ENCODE peak calls at places on chromosome 12, in six cellular contexts. N is lower leg skin; A is mesendoderm; U is neural progenitor cell; R is AG04449; O is naive thymus-derived CD4-positive, alpha-beta T cell. H is an unnamed sample.

GRCh38 chr12:96981053-96981452 is 74.0 kb downstream of the NEDD1 start:
- DNase-seq in N (no peak), O (no peak), A (peak), R (peak), U (no peak), H (no peak)

GRCh38 chr12:92312463-92312970 is 166.9 kb upstream of the BTG1 start:
- DNase-seq in R (no peak), N (no peak), U (no peak), O (no peak), A (no peak), H (no peak)

GRCh38 chr12:107912421-107913004 is 138.0 kb downstream of the ASCL4 start:
- DNase-seq in U (peak), R (no peak), A (peak), O (peak), N (peak), H (peak)

GRCh38 chr12:1607940-1608782 is 13.8 kb upstream of the FBXL14 start:
- DNase-seq in A (no peak), O (no peak), R (no peak), U (no peak), N (no peak), H (no peak)

GRCh38 chr12:88870000-88870737 is 289.9 kb upstream of the KITLG start:
- DNase-seq in O (no peak), R (no peak), N (no peak), A (no peak), U (no peak), H (no peak)

GRCh38 chr12:131222271-131223139 is 268.8 kb downstream of the ADGRD1 start:
- DNase-seq in R (no peak), O (no peak), U (peak), A (no peak), N (no peak), H (peak)

GRCh38 chr12:113339540-113339939 is 4.6 kb upstream of the SLC8B1 start:
- DNase-seq in U (no peak), O (no peak), N (no peak), A (no peak), R (no peak), H (no peak)

GRCh38 chr12:12877145-12877544 is 14.2 kb upstream of the GPRC5A start:
- DNase-seq in N (no peak), A (no peak), R (no peak), O (no peak), U (no peak), H (no peak)

GRCh38 chr12:105843989-105844768 is 294.6 kb downstream of the NUAK1 start:
- DNase-seq in U (no peak), A (no peak), R (peak), N (peak), O (no peak), H (no peak)

GRCh38 chr12:116236986-116237385 is 40.5 kb downstream of the MED13L start:
- DNase-seq in U (peak), N (no peak), O (no peak), R (no peak), A (no peak), H (no peak)

GRCh38 chr12:113958108-113958507 is 8.0 kb downstream of the RBM19 start:
- DNase-seq in O (no peak), A (no peak), R (no peak), N (no peak), U (no peak), H (no peak)

GRCh38 chr12:118841588-118841987 is 139.8 kb upstream of the SRRM4 start:
- DNase-seq in U (peak), O (no peak), R (no peak), A (no peak), N (no peak), H (no peak)

GRCh38 chr12:27703720-27704452 is 6.7 kb upstream of the MRPS35 start:
- DNase-seq in R (peak), U (peak), A (peak), O (peak), N (peak), H (peak)

GRCh38 chr12:67415473-67415872 is 146.3 kb downstream of the CAND1 start:
- DNase-seq in R (no peak), O (no peak), A (peak), U (peak), N (no peak), H (peak)

GRCh38 chr12:1933342-1933992 is 15.0 kb upstream of the CACNA2D4 start:
- DNase-seq in R (no peak), A (no peak), U (peak), N (no peak), O (no peak), H (no peak)

GRCh38 chr12:131803995-131804521 is 24.1 kb upstream of the MMP17 start:
- DNase-seq in N (no peak), R (no peak), U (no peak), O (no peak), A (no peak), H (no peak)

GRCh38 chr12:111893287-111893686 is 51.3 kb downstream of the MAPKAPK5 start:
- DNase-seq in N (no peak), U (no peak), A (no peak), O (no peak), R (no peak), H (no peak)

GRCh38 chr12:14408208-14408607 is 42.7 kb downstream of the ATF7IP start:
- DNase-seq in U (no peak), A (peak), R (no peak), N (no peak), O (no peak), H (no peak)

GRCh38 chr12:123801573-123802178 is 39.6 kb downstream of the DNAH10 start:
- DNase-seq in U (no peak), R (no peak), N (no peak), A (peak), O (no peak), H (no peak)

GRCh38 chr12:93979189-93979588 is 169.2 kb upstream of the PLXNC1 start:
- DNase-seq in N (no peak), R (no peak), U (no peak), O (no peak), A (peak), H (peak)

GRCh38 chr12:116459921-116460666 is 99.1 kb upstream of the MAP1LC3B2 start:
- DNase-seq in N (no peak), R (no peak), A (no peak), U (no peak), O (no peak), H (no peak)

GRCh38 chr12:93020225-93020997 is 91.3 kb upstream of the EEA1 start:
- DNase-seq in U (no peak), A (peak), R (no peak), N (no peak), O (no peak), H (no peak)

GRCh38 chr12:131388164-131388795 is 322.6 kb upstream of the SFSWAP start:
- DNase-seq in N (no peak), U (no peak), A (no peak), R (no peak), O (no peak), H (no peak)

GRCh38 chr12:31498424-31498823 is 92.5 kb downstream of the DENND5B start:
- DNase-seq in U (no peak), O (no peak), R (no peak), N (no peak), A (no peak), H (no peak)

GRCh38 chr12:123111498-123112165 is 39.3 kb downstream of the PITPNM2 start:
- DNase-seq in O (no peak), U (no peak), R (no peak), N (no peak), A (no peak), H (no peak)

GRCh38 chr12:26555139-26555538 is 277.9 kb downstream of the ITPR2 start:
- DNase-seq in U (no peak), R (no peak), N (no peak), A (no peak), O (no peak), H (no peak)

GRCh38 chr12:124306686-124307555 is 12.0 kb downstream of the RFLNA start:
- DNase-seq in U (no peak), O (no peak), R (no peak), A (no peak), N (no peak), H (no peak)

GRCh38 chr12:120286768-120287490 is 4.8 kb downstream of the RNU4-2 start:
- DNase-seq in A (peak), R (no peak), U (no peak), N (no peak), O (no peak), H (no peak)

GRCh38 chr12:99618657-99619056 is 28.9 kb upstream of the GARIN6 start:
- DNase-seq in U (no peak), A (peak), N (no peak), O (no peak), R (no peak), H (no peak)

GRCh38 chr12:94545937-94546771 is 86.5 kb upstream of the CEP83 start:
- DNase-seq in A (peak), U (peak), R (no peak), O (no peak), N (no peak), H (no peak)

GRCh38 chr12:40980346-40981005 is 207.6 kb upstream of the PDZRN4 start:
- DNase-seq in A (no peak), R (no peak), O (no peak), N (no peak), U (no peak), H (no peak)

GRCh38 chr12:5038781-5039311 is 4.8 kb upstream of the KCNA5 start:
- DNase-seq in A (no peak), R (no peak), U (no peak), O (no peak), N (no peak), H (no peak)

GRCh38 chr12:113208041-113208934 is 13.0 kb upstream of the TPCN1 start:
- DNase-seq in A (peak), R (no peak), U (no peak), O (peak), N (peak), H (peak)

GRCh38 chr12:121568971-121569808 is 11.6 kb downstream of the KDM2B start:
- DNase-seq in A (peak), R (no peak), O (no peak), U (no peak), N (no peak), H (no peak)
- H3K4me3 ChIP-seq in A (no peak), R (no peak), O (no peak), U (no peak), N (no peak), H (no peak)

GRCh38 chr12:53045646-53046045 is 4.2 kb upstream of the TNS2 start:
- DNase-seq in N (no peak), O (no peak), R (no peak), U (no peak), A (peak), H (no peak)
- H3K4me3 ChIP-seq in N (no peak), O (no peak), R (peak), U (no peak), A (no peak), H (no peak)

GRCh38 chr12:214005-214736 is at the start of gene SLC6A12:
- DNase-seq in U (peak), R (no peak), A (peak), N (no peak), O (no peak), H (no peak)
- H3K4me3 ChIP-seq in U (no peak), R (no peak), A (no peak), N (no peak), O (no peak), H (no peak)

GRCh38 chr12:75959060-75959459 is 72.5 kb downstream of the PHLDA1 start:
- DNase-seq in O (no peak), R (no peak), U (peak), A (peak), N (no peak), H (no peak)
- H3K4me3 ChIP-seq in O (no peak), R (no peak), U (no peak), A (no peak), N (no peak), H (no peak)

DNA sequence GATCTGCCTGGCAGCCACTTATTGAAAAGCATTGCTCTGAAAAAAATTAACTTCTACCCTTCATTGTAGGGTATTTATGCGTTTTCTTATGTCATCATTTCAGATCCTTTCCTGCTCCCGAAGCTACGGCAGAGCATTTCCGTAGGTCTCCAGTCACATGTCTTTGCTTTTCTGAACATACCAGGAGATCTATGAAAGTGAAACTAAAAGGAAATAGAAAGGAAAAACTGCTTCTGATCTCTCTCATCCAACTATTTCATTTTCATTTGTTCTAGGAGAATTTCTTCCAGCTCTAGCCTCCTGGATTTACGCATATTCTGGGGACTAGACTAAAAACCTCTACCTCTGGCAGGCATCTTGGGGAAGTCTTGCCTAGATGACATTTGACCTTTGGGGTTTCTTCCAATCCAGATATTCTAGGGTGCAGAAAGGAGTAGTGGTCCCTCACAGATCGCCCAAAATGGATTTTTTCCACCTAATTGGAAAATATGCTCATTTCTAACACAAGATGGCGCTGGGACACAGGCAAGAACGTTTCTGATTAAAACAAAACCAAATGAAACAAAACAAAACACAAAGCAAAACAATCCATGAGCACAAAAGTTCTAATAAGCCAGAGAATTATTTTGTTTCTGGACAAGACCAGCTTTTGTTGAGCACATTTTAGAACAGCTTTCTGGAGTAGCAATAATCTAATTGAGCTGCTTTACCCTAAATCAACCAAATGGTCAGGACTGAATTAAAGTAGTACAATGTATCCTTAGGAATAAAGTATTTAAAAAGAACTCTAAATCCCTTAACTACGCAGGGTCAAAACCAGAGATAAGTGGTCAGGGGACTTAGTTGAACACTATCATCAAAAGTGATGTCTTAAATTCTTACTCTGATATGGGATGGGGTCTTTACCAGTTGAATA is 12.2 kb upstream of the PARP11 start:
- DNase-seq in A (peak), U (peak), O (no peak), N (no peak), R (no peak), H (peak)
- H3K4me3 ChIP-seq in A (no peak), U (no peak), O (no peak), N (no peak), R (peak), H (no peak)

GRCh38 chr12:91250273-91250672 is 67.7 kb upstream of the DCN start:
- DNase-seq in U (no peak), R (no peak), O (no peak), N (no peak), A (no peak), H (no peak)
- H3K4me3 ChIP-seq in U (no peak), R (no peak), O (no peak), N (no peak), A (no peak), H (no peak)

GRCh38 chr12:6551496-6552139 is 4.2 kb downstream of the IFFO1 start:
- DNase-seq in U (no peak), O (no peak), N (no peak), R (no peak), A (peak), H (no peak)

GRCh38 chr12:6551063-6551461 is 4.8 kb downstream of the IFFO1 start:
- DNase-seq in U (no peak), O (no peak), N (no peak), R (no peak), A (no peak), H (no peak)

GRCh38 chr12:6553051-6553868 is 2.6 kb downstream of the IFFO1 start:
- DNase-seq in O (no peak), N (no peak), R (no peak), U (no peak), A (no peak), H (no peak)

GRCh38 chr12:6550294-6551062 is 5.4 kb downstream of the IFFO1 start:
- DNase-seq in U (no peak), A (no peak), N (no peak), O (no peak), R (no peak), H (no peak)

GRCh38 chr12:6552140-6552551 is 3.7 kb downstream of the IFFO1 start:
- DNase-seq in O (no peak), N (no peak), U (no peak), A (no peak), R (no peak), H (no peak)
- H3K4me3 ChIP-seq in O (no peak), N (no peak), U (no peak), A (no peak), R (peak), H (no peak)

GRCh38 chr12:104720346-104721064 is 237.6 kb downstream of the SLC41A2 start:
- DNase-seq in U (no peak), A (no peak), N (no peak), R (no peak), O (peak), H (peak)

GRCh38 chr12:104721065-104721458 is 237.0 kb downstream of the SLC41A2 start:
- DNase-seq in N (no peak), O (no peak), R (no peak), U (peak), A (no peak), H (no peak)

GRCh38 chr12:104721944-104722343 is 236.1 kb downstream of the SLC41A2 start:
- DNase-seq in R (no peak), N (no peak), O (no peak), U (peak), A (no peak), H (no peak)

GRCh38 chr12:104718581-104718980 is 239.5 kb downstream of the SLC41A2 start:
- DNase-seq in O (no peak), A (no peak), R (no peak), N (no peak), U (no peak), H (no peak)

GRCh38 chr12:104719700-104720345 is 238.3 kb downstream of the SLC41A2 start:
- DNase-seq in O (no peak), U (no peak), N (no peak), A (no peak), R (no peak), H (no peak)
- H3K4me3 ChIP-seq in O (peak), U (no peak), N (no peak), A (no peak), R (no peak), H (no peak)

GRCh38 chr12:50676761-50677160 is 87.1 kb upstream of the ATF1 start:
- DNase-seq in O (no peak), N (no peak), A (no peak), R (no peak), U (no peak), H (no peak)

GRCh38 chr12:50677858-50678257 is 86.0 kb upstream of the ATF1 start:
- DNase-seq in R (no peak), N (no peak), A (no peak), O (no peak), U (no peak), H (no peak)

DNA sequence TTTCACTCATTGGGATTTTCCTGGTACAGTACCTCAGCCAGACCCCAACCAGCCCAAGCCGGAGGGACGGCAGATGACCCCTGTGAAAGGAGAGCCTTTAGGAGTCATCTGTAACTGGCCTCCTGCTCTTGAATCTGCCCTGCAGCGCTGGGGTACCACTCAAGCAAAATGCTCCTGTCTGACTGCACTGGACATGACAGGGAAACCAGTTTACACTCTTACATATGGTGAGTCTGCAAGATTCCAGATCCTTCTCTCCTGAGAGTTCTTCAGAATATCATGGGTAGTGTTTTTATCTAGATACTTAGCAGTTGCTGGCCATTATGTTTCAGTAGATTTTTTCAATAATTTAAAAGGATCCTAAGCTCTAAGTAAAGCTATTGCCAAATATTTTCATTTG is 85.3 kb upstream of the ATF1 start:
- DNase-seq in U (no peak), N (no peak), A (no peak), R (no peak), O (no peak), H (no peak)
- H3K4me3 ChIP-seq in U (no peak), N (no peak), A (no peak), R (no peak), O (no peak), H (no peak)

DNA sequence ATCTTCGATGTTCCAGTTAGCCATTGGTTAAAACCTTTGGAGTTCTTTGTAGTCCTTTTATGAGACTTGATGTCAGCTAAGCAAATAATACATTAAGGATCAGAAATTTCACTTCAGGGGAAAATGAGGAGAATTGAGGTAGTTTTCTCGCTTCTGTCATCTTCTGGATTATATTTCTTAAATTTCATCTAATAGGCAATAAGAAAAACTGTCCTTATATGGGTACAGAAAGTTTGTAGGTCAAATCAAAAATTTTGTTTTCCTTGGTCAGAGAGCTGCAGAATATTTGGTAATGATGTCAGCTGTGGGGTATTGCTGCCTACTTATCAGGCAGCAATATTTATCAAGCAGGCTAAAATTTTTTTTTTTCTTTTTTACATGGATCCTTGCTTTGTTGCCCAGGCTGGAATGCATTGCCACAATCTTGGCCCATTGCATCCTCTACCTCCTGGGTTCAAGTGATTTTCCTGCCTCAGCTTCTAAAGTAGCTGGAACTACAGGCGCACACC is 37.1 kb downstream of the RIMKLB start:
- DNase-seq in U (no peak), N (no peak), R (peak), A (no peak), O (no peak), H (no peak)
- H3K4me3 ChIP-seq in U (no peak), N (no peak), R (no peak), A (no peak), O (no peak), H (no peak)

H was measured in DND-41.